ENCODE peak calls at places on chromosomes 16 and 17, in four cellular contexts. C is HL-60, B is K562, O is GM12878. N is an unnamed sample.

GRCh38 chr16:3032624-3033023 is 4.1 kb downstream of the BICDL2 start:
- DNase-seq in C (no peak), O (peak; percentile 19), B (no peak), N (no peak)

GRCh38 chr17:44219636-44220210 is at the start of gene UBTF:
- DNase-seq in C (no peak), O (no peak), B (peak; percentile 71), N (no peak)

GRCh38 chr17:49528966-49529365 is 33.9 kb downstream of the NGFR start:
- DNase-seq in B (no peak), C (no peak), O (no peak), N (peak; percentile 0)

GRCh38 chr16:84458606-84459516 is 45.6 kb downstream of the MEAK7 start:
- DNase-seq in B (no peak), O (no peak), C (no peak), N (no peak)

GRCh38 chr16:85715169-85716015 is 26.6 kb upstream of the GINS2 start:
- DNase-seq in C (no peak), B (no peak), O (no peak), N (no peak)

GRCh38 chr17:50201226-50201854 is at the start of gene COL1A1:
- DNase-seq in C (no peak), O (no peak), B (no peak), N (no peak)

GRCh38 chr17:76382803-76383644 is 1.4 kb upstream of the SPHK1 start:
- DNase-seq in O (no peak), C (no peak), B (peak; percentile 86), N (peak; percentile 78)

GRCh38 chr17:44095647-44096496 is 25.3 kb downstream of the G6PC3 start:
- DNase-seq in C (peak; percentile 87), B (peak; percentile 86), O (no peak), N (no peak)

GRCh38 chr17:76744747-76745146 is 6.8 kb downstream of the MFSD11 start:
- DNase-seq in B (no peak), C (no peak), O (no peak), N (no peak)

GRCh38 chr16:11479916-11480315 is 106.8 kb downstream of the LITAF start:
- DNase-seq in C (no peak), O (no peak), B (no peak), N (no peak)

GRCh38 chr16:66287416-66287815 is 79.1 kb upstream of the CDH5 start:
- DNase-seq in C (no peak), O (no peak), B (no peak), N (no peak)

GRCh38 chr17:49992933-49993422 is 2.0 kb downstream of the DLX3 start:
- DNase-seq in O (no peak), B (no peak), C (no peak), N (no peak)

GRCh38 chr17:50847566-50847965 is 12.2 kb downstream of the WFIKKN2 start:
- DNase-seq in C (no peak), B (no peak), O (no peak), N (no peak)

GRCh38 chr17:9444687-9445086 is 130.9 kb downstream of the STX8 start:
- DNase-seq in O (no peak), C (no peak), B (no peak), N (no peak)

GRCh38 chr16:46862555-46863447 is 21.4 kb upstream of the GPT2 start:
- DNase-seq in C (no peak), O (no peak), B (no peak), N (no peak)

GRCh38 chr17:29168079-29168758 is 12.0 kb downstream of the MYO18A start:
- DNase-seq in O (no peak), B (no peak), C (no peak), N (no peak)

GRCh38 chr17:28726396-28726911 is 421 bp upstream of the TLCD1 start:
- DNase-seq in C (no peak), B (no peak), O (no peak), N (no peak)

GRCh38 chr16:23423496-23424049 is 29.4 kb downstream of the COG7 start:
- DNase-seq in O (no peak), C (no peak), B (no peak), N (no peak)

GRCh38 chr16:17970816-17971291 is 365.7 kb downstream of the NPIPA8 start:
- DNase-seq in C (no peak), O (no peak), B (no peak), N (no peak)

GRCh38 chr17:149897-150575 is 12.7 kb downstream of the SCGB1C2 start:
- DNase-seq in C (no peak), O (no peak), B (no peak), N (no peak)

GRCh38 chr17:31549121-31549524 is 157.6 kb downstream of the RAB11FIP4 start:
- DNase-seq in C (no peak), B (no peak), O (no peak), N (no peak)

GRCh38 chr16:58124601-58124915 is 4.6 kb downstream of the CFAP20 start:
- DNase-seq in C (no peak), O (no peak), B (no peak), N (no peak)

GRCh38 chr16:54030451-54030850 is 256.1 kb downstream of the IRX3 start:
- DNase-seq in C (no peak), O (no peak), B (no peak), N (no peak)

GRCh38 chr17:5241861-5242671 is 7.4 kb upstream of the SCIMP start:
- DNase-seq in B (no peak), C (no peak), O (no peak), N (no peak)

GRCh38 chr17:4914009-4914408 is 11.1 kb upstream of the CHRNE start:
- DNase-seq in O (no peak), B (no peak), C (no peak), N (no peak)

DNA sequence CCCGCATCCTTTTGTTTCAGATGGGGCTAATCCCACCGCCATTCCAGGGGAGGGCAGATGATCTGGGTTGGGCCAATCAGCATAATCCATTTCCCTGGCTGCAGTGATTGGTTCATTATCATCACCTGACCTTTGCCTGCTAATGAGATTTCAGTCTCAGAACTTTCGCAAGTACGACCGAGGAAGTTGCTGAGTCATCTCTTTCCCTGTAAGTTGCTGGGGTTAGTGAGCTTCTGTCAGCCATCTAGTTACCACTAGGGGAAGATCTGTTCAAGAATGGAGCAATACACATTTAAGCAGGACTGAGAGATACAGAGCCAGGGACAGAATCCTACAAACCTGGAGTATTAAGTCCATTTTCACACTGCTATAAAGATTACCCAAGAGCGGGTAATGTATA is 65.3 kb upstream of the NUDT7 start:
- DNase-seq in C (no peak), B (peak; percentile 75), O (no peak), N (no peak)
- TF ChIP-seq SPI1 in C (no peak), B (no peak), O (no peak), N (no peak)

DNA sequence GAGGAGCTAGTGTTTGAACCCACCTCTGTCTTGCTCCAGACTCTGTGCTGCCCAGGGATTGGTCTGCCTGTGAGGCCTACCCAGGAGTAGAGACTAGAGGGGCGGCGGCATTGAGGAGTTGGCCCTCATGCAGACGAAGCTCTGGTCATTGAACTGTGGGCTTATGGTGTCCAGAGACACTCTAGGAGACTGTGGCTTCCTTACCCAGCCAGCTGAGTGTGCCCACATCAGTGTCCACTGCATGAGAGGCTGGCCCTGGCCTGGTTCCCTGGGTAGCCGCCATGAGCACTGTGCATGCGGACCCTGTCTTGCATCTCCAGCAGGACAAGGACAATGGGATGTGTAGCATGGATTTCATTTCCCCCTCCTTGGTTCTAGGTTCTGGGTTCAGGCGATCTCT is 14.0 kb downstream of the SGSM2 start:
- DNase-seq in C (no peak), B (no peak), O (no peak), N (no peak)
- TF ChIP-seq SPI1 in C (no peak), B (no peak), O (no peak), N (no peak)

GRCh38 chr17:6578491-6578890 is 22.1 kb upstream of the PITPNM3 start:
- DNase-seq in C (no peak), O (no peak), B (no peak), N (no peak)
- TF ChIP-seq SPI1 in C (no peak), O (no peak), B (no peak), N (no peak)

GRCh38 chr17:3739422-3740124 is 15.9 kb downstream of the HASPIN start:
- DNase-seq in O (no peak), B (no peak), C (no peak), N (no peak)
- TF ChIP-seq SPI1 in O (no peak), B (no peak), C (no peak), N (no peak)

DNA sequence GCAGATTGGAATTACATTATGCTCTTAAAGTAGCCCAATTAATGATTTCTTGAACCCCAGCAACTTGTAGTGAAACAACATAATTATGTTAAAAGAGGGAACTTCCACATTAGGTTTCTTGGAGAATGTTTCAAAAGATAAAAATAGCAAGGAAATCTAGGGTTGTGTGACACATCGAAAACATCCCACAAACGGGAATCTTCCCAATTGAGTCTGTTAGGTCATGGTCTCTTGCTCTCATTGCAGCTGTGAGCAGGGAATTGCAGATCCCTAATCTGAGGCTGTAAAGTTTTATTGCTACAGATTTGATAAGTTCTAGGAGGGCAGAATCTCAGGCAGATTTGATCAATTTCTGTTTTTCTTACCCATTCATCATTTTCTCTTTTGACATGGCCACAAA is 6.7 kb upstream of the LPO start:
- DNase-seq in C (no peak), O (no peak), B (no peak), N (no peak)
- TF ChIP-seq SPI1 in C (no peak), O (no peak), B (no peak), N (no peak)

GRCh38 chr17:6496116-6496481 is 51.8 kb downstream of the PIMREG start:
- DNase-seq in C (no peak), B (no peak), O (no peak), N (no peak)

GRCh38 chr17:6497496-6498221 is 53.4 kb downstream of the PIMREG start:
- DNase-seq in O (no peak), B (no peak), C (no peak), N (no peak)

GRCh38 chr17:6495450-6496115 is 51.3 kb downstream of the PIMREG start:
- DNase-seq in C (no peak), O (no peak), B (no peak), N (no peak)

GRCh38 chr17:6498356-6498755 is 54.1 kb downstream of the PIMREG start:
- DNase-seq in B (no peak), C (no peak), O (no peak), N (no peak)

DNA sequence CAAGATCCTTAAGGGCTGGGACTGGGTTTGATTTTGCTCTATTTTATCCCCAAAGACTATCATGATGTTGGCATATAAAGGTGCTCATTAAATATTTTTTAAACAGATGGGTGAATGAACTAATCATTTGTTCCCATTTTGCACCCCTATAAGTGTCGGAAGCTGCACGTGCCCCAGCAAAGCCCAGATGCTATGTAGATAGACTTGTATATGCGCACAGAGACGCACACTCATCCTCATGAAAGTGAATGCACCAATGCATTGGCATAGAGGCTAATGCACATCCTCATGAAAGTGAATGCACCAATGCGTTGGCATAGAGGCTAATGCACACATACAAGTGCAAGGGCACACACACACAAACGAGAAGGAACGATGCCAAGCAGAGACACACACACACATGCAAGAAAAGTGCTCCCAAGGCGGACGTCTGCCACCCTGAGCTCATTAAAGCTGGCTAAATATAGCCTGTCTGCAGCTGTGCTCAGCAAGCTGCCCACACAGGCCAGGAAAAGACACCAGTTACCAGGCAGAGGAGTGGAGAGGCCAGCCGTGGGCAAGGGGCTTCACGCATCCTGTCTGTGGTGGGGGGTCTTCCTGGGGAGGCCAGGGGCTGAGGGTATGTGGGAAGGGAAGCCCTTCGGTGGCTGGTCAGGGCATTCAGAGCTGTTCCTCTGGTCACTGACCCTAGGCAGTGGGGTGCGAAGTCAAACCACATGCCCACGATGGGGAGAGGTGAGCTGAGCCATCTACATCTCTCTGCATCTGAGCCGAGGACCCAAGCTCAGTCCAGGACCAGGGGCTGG is 52.6 kb downstream of the PIMREG start:
- DNase-seq in B (no peak), C (no peak), O (no peak), N (no peak)
- TF ChIP-seq SPI1 in B (no peak), C (no peak), O (no peak), N (no peak)

N was measured in GM12891.